ENCODE peak calls at places on chromosomes 1 and 21, in ten cellular contexts. D is SJCRH30; E is GM06990; J is CD4-positive, alpha-beta memory T cell; F is ovary; L is left ventricle myocardium inferior; N is IMR-90; S is upper lobe of right lung; B is HCT116; C is GM23248. H is an unnamed sample. For H3K27me3, the result is how much of the 10 kb centered on the place peaks cover.

GRCh38 chr1:160308451-160309182 is 23.7 kb upstream of the PEX19 start:
- DNase-seq in D (no peak), E (no peak), J (no peak), F (no peak), L (no peak), N (no peak), S (no peak), B (no peak), C (peak), H (no peak)

GRCh38 chr1:187842406-187843165 is 1013.8 kb downstream of the PLA2G4A start:
- DNase-seq in D (peak), E (no peak), J (no peak), F (no peak), L (no peak), N (peak), S (no peak), B (no peak), C (peak), H (no peak)

GRCh38 chr1:38835230-38835827 is 24.2 kb downstream of the RRAGC start:
- DNase-seq in D (peak), E (peak), J (peak), F (no peak), L (no peak), N (peak), S (no peak), B (peak), C (peak), H (peak)

GRCh38 chr1:154878371-154879355 is 8.6 kb upstream of the KCNN3 start:
- DNase-seq in D (peak), E (no peak), J (peak), F (peak), L (peak), N (peak), S (peak), B (peak), C (peak), H (peak)

GRCh38 chr1:205248793-205249601 is 21.3 kb downstream of the TMCC2 start:
- DNase-seq in D (peak), E (no peak), J (no peak), F (peak), L (peak), N (peak), S (peak), B (no peak), C (no peak), H (no peak)

GRCh38 chr1:202704601-202705000 is 5.7 kb downstream of the SYT2 start:
- DNase-seq in D (no peak), E (no peak), J (no peak), F (no peak), L (no peak), N (no peak), S (peak), B (no peak), C (no peak), H (no peak)

GRCh38 chr1:78465143-78465542 is 25.6 kb upstream of the PTGFR start:
- DNase-seq in D (no peak), E (no peak), J (no peak), F (no peak), L (no peak), N (no peak), S (no peak), B (no peak), C (no peak), H (no peak)

GRCh38 chr21:32807717-32808380 is 36.3 kb upstream of the PAXBP1 start:
- DNase-seq in D (no peak), E (no peak), J (no peak), F (no peak), L (no peak), N (peak), S (no peak), B (no peak), C (peak), H (no peak)

GRCh38 chr1:234676103-234676594 is 66.2 kb upstream of the IRF2BP2 start:
- DNase-seq in D (peak), E (peak), J (peak), F (peak), L (peak), N (peak), S (peak), B (no peak), C (peak), H (peak)

DNA sequence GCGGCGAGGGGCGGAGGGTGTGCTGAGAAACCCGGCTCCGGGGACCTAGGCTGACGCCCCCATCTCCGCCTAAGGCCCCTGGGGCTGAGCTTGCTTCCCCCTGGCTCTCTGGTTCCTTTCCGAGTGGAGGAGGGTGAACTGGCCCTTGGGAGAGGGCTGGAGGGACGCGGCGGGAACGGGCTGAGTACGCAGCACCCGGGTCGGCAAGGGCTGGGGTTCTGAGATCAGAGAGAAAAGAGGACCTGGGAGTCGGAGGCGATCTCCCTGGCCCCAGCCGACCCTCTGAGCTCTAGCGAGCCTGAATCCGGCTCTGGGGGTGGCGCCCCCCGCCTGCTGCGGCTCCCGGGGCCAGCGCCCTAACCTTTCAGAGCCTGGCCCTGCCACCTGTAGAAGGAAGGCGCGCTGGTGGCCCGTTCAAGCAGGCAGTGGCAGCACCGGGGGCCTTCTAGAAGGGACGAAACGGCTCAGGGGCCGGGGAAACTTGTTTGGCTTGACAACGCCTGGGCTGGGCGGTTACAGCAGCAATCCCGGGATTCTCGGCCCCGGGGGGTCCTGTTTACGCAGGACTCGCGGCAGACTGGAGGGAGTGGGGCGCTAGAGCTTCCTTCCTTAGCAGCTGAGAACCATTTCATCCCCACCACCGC is 270.9 kb downstream of the FOXD2 start:
- DNase-seq in D (peak), E (no peak), J (no peak), F (no peak), L (no peak), N (no peak), S (no peak), B (no peak), C (peak), H (no peak)
- H3K27me3 ChIP-seq in D (under half), E (under half), J (under half), F (under half), L (half or more), N (half or more), S (half or more), B (under half), C (half or more), H (half or more)

DNA sequence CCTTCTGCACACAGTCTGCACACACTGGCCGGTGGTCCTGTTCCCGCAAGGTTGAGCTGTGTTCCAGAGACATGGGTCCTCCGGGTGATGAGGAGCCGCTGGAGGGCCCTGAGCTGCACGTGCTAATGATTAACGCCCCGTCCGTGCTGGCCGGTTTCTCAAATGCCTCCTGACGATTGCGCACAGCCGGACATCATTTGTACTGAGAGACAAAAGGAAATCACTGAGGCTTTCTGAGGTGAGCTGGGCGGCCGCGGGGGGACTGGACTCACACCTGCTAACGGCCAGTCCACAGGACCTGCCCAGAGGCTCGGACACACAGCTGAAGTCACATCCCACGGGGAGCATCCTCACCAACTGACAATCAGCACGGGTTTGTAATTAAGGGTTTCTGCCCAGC is 29.2 kb downstream of the POFUT2 start:
- DNase-seq in D (no peak), E (no peak), J (no peak), F (peak), L (no peak), N (no peak), S (peak), B (no peak), C (no peak), H (no peak)
- H3K27me3 ChIP-seq in D (under half), E (under half), J (under half), F (under half), L (under half), N (under half), S (under half), B (under half), C (under half), H (under half)

GRCh38 chr1:970242-970972 is 4.1 kb downstream of the PLEKHN1 start:
- DNase-seq in D (no peak), E (no peak), J (no peak), F (no peak), L (no peak), N (no peak), S (no peak), B (no peak), C (no peak), H (no peak)
- H3K27me3 ChIP-seq in D (under half), E (under half), J (under half), F (under half), L (half or more), N (under half), S (under half), B (under half), C (under half), H (under half)

GRCh38 chr1:164731161-164731747 is 172.3 kb downstream of the PBX1 start:
- DNase-seq in D (no peak), E (no peak), J (no peak), F (no peak), L (no peak), N (no peak), S (no peak), B (no peak), C (no peak), H (no peak)

GRCh38 chr1:164728719-164729118 is 169.7 kb downstream of the PBX1 start:
- DNase-seq in D (peak), E (no peak), J (no peak), F (no peak), L (no peak), N (no peak), S (no peak), B (no peak), C (no peak), H (no peak)

GRCh38 chr1:164735315-164736052 is 176.5 kb downstream of the PBX1 start:
- DNase-seq in D (peak), E (no peak), J (no peak), F (no peak), L (no peak), N (peak), S (no peak), B (no peak), C (peak), H (no peak)

GRCh38 chr1:164733734-164734133 is 174.8 kb downstream of the PBX1 start:
- DNase-seq in D (no peak), E (no peak), J (no peak), F (no peak), L (no peak), N (no peak), S (no peak), B (no peak), C (no peak), H (no peak)

GRCh38 chr1:164733070-164733469 is 174.1 kb downstream of the PBX1 start:
- DNase-seq in D (no peak), E (no peak), J (no peak), F (no peak), L (no peak), N (peak), S (no peak), B (peak), C (peak), H (no peak)
- H3K27me3 ChIP-seq in D (under half), E (under half), J (under half), F (under half), L (under half), N (under half), S (under half), B (under half), C (under half), H (under half)

GRCh38 chr1:34166191-34167090 is 1.4 kb upstream of the CSMD2 start:
- DNase-seq in D (peak), E (no peak), J (no peak), F (no peak), L (no peak), N (no peak), S (no peak), B (no peak), C (peak), H (no peak)
- H3K27me3 ChIP-seq in D (under half), E (under half), J (under half), F (under half), L (half or more), N (under half), S (half or more), B (under half), C (under half), H (under half)

DNA sequence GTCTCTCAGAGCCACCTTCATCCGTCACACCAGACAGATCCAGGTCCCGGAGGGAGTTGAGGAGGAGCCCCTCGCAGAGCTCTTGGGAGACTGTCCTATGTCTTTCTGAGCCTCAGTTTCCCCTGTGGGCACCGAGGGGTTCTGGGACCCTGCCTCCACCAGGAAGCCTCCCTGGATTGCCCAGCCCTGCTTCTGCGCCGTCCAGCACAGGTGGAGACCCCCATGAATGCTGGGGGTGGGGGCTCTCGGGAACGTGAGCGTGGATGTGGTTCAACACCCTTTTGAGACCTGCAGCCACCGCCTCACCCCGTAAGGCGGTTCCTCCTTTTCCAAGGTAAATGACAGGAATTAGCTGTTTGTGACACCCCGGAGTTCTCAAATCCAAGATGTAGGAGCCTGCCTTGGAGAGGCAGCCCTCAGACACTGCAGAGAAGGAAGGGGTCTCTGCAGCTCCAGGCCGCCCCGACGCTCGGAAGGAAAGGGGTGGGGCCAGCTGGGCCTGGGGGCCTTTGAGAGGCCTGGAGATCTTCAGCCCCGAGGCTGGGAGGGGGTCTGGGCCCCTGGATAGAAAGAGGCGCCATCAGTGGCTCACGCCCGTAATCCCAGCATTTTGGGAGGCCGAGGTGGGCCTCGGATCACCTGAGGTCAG is 986 bp upstream of the TNFRSF18 start:
- DNase-seq in D (no peak), E (peak), J (no peak), F (peak), L (peak), N (no peak), S (no peak), B (no peak), C (no peak), H (no peak)
- H3K27me3 ChIP-seq in D (under half), E (under half), J (under half), F (under half), L (half or more), N (under half), S (under half), B (under half), C (under half), H (under half)

H was measured in effector memory CD4-positive, alpha-beta T cell.